ENCODE peak calls at places on chromosomes 16 and 17, in five cellular contexts. V is activated CD4-positive, CD25-positive, alpha-beta regulatory T cell; W is NCI-H1436; Q is NCI-H460; J is stomach. P is an unnamed sample.

GRCh38 chr16:84161011-84161410 is 15.9 kb downstream of the DNAAF1 start:
- DNase-seq in V (no peak), W (no peak), Q (no peak), J (no peak), P (no peak)

GRCh38 chr17:68061512-68062313 is 26.2 kb downstream of the KPNA2 start:
- DNase-seq in V (no peak), W (no peak), Q (no peak), J (no peak), P (no peak)

GRCh38 chr17:39144414-39144813 is 7.0 kb downstream of the PLXDC1 start:
- DNase-seq in V (no peak), W (no peak), Q (no peak), J (peak), P (peak)

GRCh38 chr16:28903344-28904042 is 21.5 kb downstream of the RABEP2 start:
- DNase-seq in V (no peak), W (no peak), Q (no peak), J (no peak), P (no peak)

GRCh38 chr16:57993452-57993851 is 7.0 kb downstream of the ZNF319 start:
- DNase-seq in V (no peak), W (no peak), Q (no peak), J (no peak), P (no peak)

GRCh38 chr16:2180962-2181923 is 15.2 kb downstream of the CASKIN1 start:
- DNase-seq in V (no peak), W (no peak), Q (no peak), J (no peak), P (no peak)

GRCh38 chr17:64781394-64781793 is 119.3 kb upstream of the SMURF2 start:
- DNase-seq in V (no peak), W (no peak), Q (no peak), J (peak), P (no peak)

GRCh38 chr16:47970291-47970931 is 185.4 kb downstream of the ABCC12 start:
- DNase-seq in V (no peak), W (no peak), Q (peak), J (no peak), P (peak)

GRCh38 chr17:63134867-63135266 is 168.8 kb downstream of the TANC2 start:
- DNase-seq in V (no peak), W (no peak), Q (no peak), J (no peak), P (no peak)